ENCODE peak calls at places on chromosomes 7 and 10, in seven cellular contexts. One of them, this sample, is unnamed.

GRCh38 chr10:125551247-125551646 is 131.7 kb downstream of the TEX36 start:
- DNase-seq in COR-L47: no peak
- DNase-seq in BE2C: no peak
- DNase-seq in posterior cingulate gyrus: no peak
- DNase-seq in retina: no peak
- DNase-seq in effector memory CD8-positive, alpha-beta T cell: no peak
- DNase-seq in cardiac fibroblast: no peak
- DNase-seq in this sample: no peak

GRCh38 chr7:83866587-83866986 is 217.6 kb upstream of the SEMA3E start:
- DNase-seq in COR-L47: no peak
- DNase-seq in cardiac fibroblast: no peak
- DNase-seq in retina: no peak
- DNase-seq in BE2C: no peak
- DNase-seq in posterior cingulate gyrus: no peak
- DNase-seq in effector memory CD8-positive, alpha-beta T cell: no peak
- DNase-seq in this sample: no peak

GRCh38 chr7:151851160-151851751 is 25.7 kb downstream of the PRKAG2 start:
- DNase-seq in retina: no peak
- DNase-seq in posterior cingulate gyrus: peak; percentile 81
- DNase-seq in COR-L47: no peak
- DNase-seq in effector memory CD8-positive, alpha-beta T cell: no peak
- DNase-seq in BE2C: no peak
- DNase-seq in cardiac fibroblast: no peak
- DNase-seq in this sample: no peak

GRCh38 chr10:124653311-124653710 is 90.9 kb downstream of the FAM53B start:
- DNase-seq in COR-L47: no peak
- DNase-seq in cardiac fibroblast: no peak
- DNase-seq in effector memory CD8-positive, alpha-beta T cell: no peak
- DNase-seq in posterior cingulate gyrus: peak; percentile 63
- DNase-seq in BE2C: no peak
- DNase-seq in retina: no peak
- DNase-seq in this sample: no peak

GRCh38 chr10:14757996-14758395 is 16.7 kb downstream of the FAM107B start:
- DNase-seq in posterior cingulate gyrus: no peak
- DNase-seq in BE2C: no peak
- DNase-seq in effector memory CD8-positive, alpha-beta T cell: no peak
- DNase-seq in cardiac fibroblast: no peak
- DNase-seq in retina: no peak
- DNase-seq in COR-L47: no peak
- DNase-seq in this sample: no peak

GRCh38 chr7:362416-363096 is 72.6 kb downstream of the FOXL3 start:
- DNase-seq in cardiac fibroblast: peak; percentile 57
- DNase-seq in effector memory CD8-positive, alpha-beta T cell: peak; percentile 29
- DNase-seq in COR-L47: no peak
- DNase-seq in posterior cingulate gyrus: peak; percentile 58
- DNase-seq in BE2C: no peak
- DNase-seq in retina: no peak
- DNase-seq in this sample: no peak

GRCh38 chr10:74306227-74306982 is 155.4 kb downstream of the ADK start:
- DNase-seq in COR-L47: no peak
- DNase-seq in effector memory CD8-positive, alpha-beta T cell: no peak
- DNase-seq in retina: no peak
- DNase-seq in BE2C: no peak
- DNase-seq in posterior cingulate gyrus: no peak
- DNase-seq in cardiac fibroblast: no peak
- DNase-seq in this sample: no peak

GRCh38 chr10:124386186-124387077 is 32.3 kb downstream of the OAT start:
- DNase-seq in COR-L47: no peak
- DNase-seq in cardiac fibroblast: no peak
- DNase-seq in posterior cingulate gyrus: no peak
- DNase-seq in BE2C: no peak
- DNase-seq in retina: no peak
- DNase-seq in effector memory CD8-positive, alpha-beta T cell: no peak
- DNase-seq in this sample: no peak

GRCh38 chr10:110430369-110431273 is 67.1 kb upstream of the DUSP5 start:
- DNase-seq in cardiac fibroblast: no peak
- DNase-seq in retina: no peak
- DNase-seq in posterior cingulate gyrus: no peak
- DNase-seq in BE2C: no peak
- DNase-seq in COR-L47: no peak
- DNase-seq in effector memory CD8-positive, alpha-beta T cell: no peak
- DNase-seq in this sample: no peak

GRCh38 chr10:88389456-88389855 is 193.7 kb downstream of the RNLS start:
- DNase-seq in BE2C: peak; percentile 28
- DNase-seq in retina: peak; percentile 22
- DNase-seq in cardiac fibroblast: peak; percentile 80
- DNase-seq in effector memory CD8-positive, alpha-beta T cell: peak; percentile 19
- DNase-seq in posterior cingulate gyrus: no peak
- DNase-seq in COR-L47: no peak
- DNase-seq in this sample: no peak

GRCh38 chr7:29401827-29402226 is 161.8 kb upstream of the PRR15 start:
- DNase-seq in posterior cingulate gyrus: no peak
- DNase-seq in effector memory CD8-positive, alpha-beta T cell: no peak
- DNase-seq in BE2C: no peak
- DNase-seq in COR-L47: no peak
- DNase-seq in retina: peak; percentile 47
- DNase-seq in cardiac fibroblast: no peak
- DNase-seq in this sample: peak; percentile 9

GRCh38 chr7:65338346-65338745 is 35.3 kb upstream of the ZNF92 start:
- DNase-seq in effector memory CD8-positive, alpha-beta T cell: no peak
- DNase-seq in cardiac fibroblast: no peak
- DNase-seq in BE2C: no peak
- DNase-seq in retina: no peak
- DNase-seq in COR-L47: no peak
- DNase-seq in posterior cingulate gyrus: no peak
- DNase-seq in this sample: no peak

GRCh38 chr7:114976666-114977065 is 54.8 kb downstream of the MDFIC start:
- DNase-seq in COR-L47: no peak
- DNase-seq in BE2C: no peak
- DNase-seq in retina: no peak
- DNase-seq in cardiac fibroblast: peak; percentile 58
- DNase-seq in posterior cingulate gyrus: no peak
- DNase-seq in effector memory CD8-positive, alpha-beta T cell: no peak
- DNase-seq in this sample: no peak

GRCh38 chr10:84665883-84666463 is 337.6 kb downstream of the CCSER2 start:
- DNase-seq in effector memory CD8-positive, alpha-beta T cell: no peak
- DNase-seq in posterior cingulate gyrus: no peak
- DNase-seq in cardiac fibroblast: no peak
- DNase-seq in retina: no peak
- DNase-seq in COR-L47: no peak
- DNase-seq in BE2C: peak; percentile 28
- DNase-seq in this sample: no peak

GRCh38 chr7:17638727-17639126 is 301.6 kb downstream of the SNX13 start:
- DNase-seq in retina: peak; percentile 86
- DNase-seq in cardiac fibroblast: peak; percentile 19
- DNase-seq in posterior cingulate gyrus: no peak
- DNase-seq in BE2C: peak; percentile 23
- DNase-seq in COR-L47: no peak
- DNase-seq in effector memory CD8-positive, alpha-beta T cell: no peak
- DNase-seq in this sample: no peak

GRCh38 chr7:144148224-144148827 is 25.4 kb downstream of the OR2A14 start:
- DNase-seq in cardiac fibroblast: no peak
- DNase-seq in COR-L47: no peak
- DNase-seq in effector memory CD8-positive, alpha-beta T cell: no peak
- DNase-seq in BE2C: no peak
- DNase-seq in posterior cingulate gyrus: no peak
- DNase-seq in retina: no peak
- DNase-seq in this sample: no peak

GRCh38 chr7:25780904-25781303 is 371.1 kb upstream of the NFE2L3 start:
- DNase-seq in COR-L47: no peak
- DNase-seq in BE2C: no peak
- DNase-seq in posterior cingulate gyrus: no peak
- DNase-seq in effector memory CD8-positive, alpha-beta T cell: no peak
- DNase-seq in cardiac fibroblast: no peak
- DNase-seq in retina: no peak
- DNase-seq in this sample: no peak

GRCh38 chr7:140060788-140061606 is 1.8 kb downstream of the PARP12 start:
- DNase-seq in retina: peak; percentile 19
- DNase-seq in posterior cingulate gyrus: no peak
- DNase-seq in cardiac fibroblast: peak; percentile 93
- DNase-seq in effector memory CD8-positive, alpha-beta T cell: no peak
- DNase-seq in COR-L47: peak; percentile 4
- DNase-seq in BE2C: peak; percentile 64
- DNase-seq in this sample: peak; percentile 24

GRCh38 chr10:106971411-106971831 is 193.1 kb downstream of the SORCS1 start:
- DNase-seq in effector memory CD8-positive, alpha-beta T cell: no peak
- DNase-seq in COR-L47: no peak
- DNase-seq in cardiac fibroblast: no peak
- DNase-seq in BE2C: no peak
- DNase-seq in retina: no peak
- DNase-seq in posterior cingulate gyrus: no peak
- DNase-seq in this sample: no peak

GRCh38 chr10:22550732-22551131 is 163.6 kb downstream of the PIP4K2A start:
- DNase-seq in cardiac fibroblast: peak; percentile 44
- DNase-seq in retina: no peak
- DNase-seq in COR-L47: no peak
- DNase-seq in posterior cingulate gyrus: no peak
- DNase-seq in BE2C: peak; percentile 78
- DNase-seq in effector memory CD8-positive, alpha-beta T cell: peak; percentile 68
- DNase-seq in this sample: no peak

GRCh38 chr7:127588697-127589482 is 679 bp downstream of the ARF5 start:
- DNase-seq in posterior cingulate gyrus: peak; percentile 89
- DNase-seq in COR-L47: peak; percentile 65
- DNase-seq in cardiac fibroblast: peak; percentile 60
- DNase-seq in effector memory CD8-positive, alpha-beta T cell: no peak
- DNase-seq in BE2C: peak; percentile 77
- DNase-seq in retina: peak; percentile 84
- DNase-seq in this sample: no peak

GRCh38 chr7:17333227-17333626 is 34.8 kb downstream of the AHR start:
- DNase-seq in retina: no peak
- DNase-seq in cardiac fibroblast: no peak
- DNase-seq in BE2C: no peak
- DNase-seq in effector memory CD8-positive, alpha-beta T cell: no peak
- DNase-seq in COR-L47: no peak
- DNase-seq in posterior cingulate gyrus: no peak
- DNase-seq in this sample: no peak

GRCh38 chr7:21346297-21346696 is 81.6 kb upstream of the SP4 start:
- DNase-seq in COR-L47: no peak
- DNase-seq in BE2C: no peak
- DNase-seq in cardiac fibroblast: no peak
- DNase-seq in posterior cingulate gyrus: no peak
- DNase-seq in retina: no peak
- DNase-seq in effector memory CD8-positive, alpha-beta T cell: no peak
- DNase-seq in this sample: no peak

GRCh38 chr10:19922236-19922963 is 106.2 kb downstream of the PLXDC2 start:
- DNase-seq in retina: no peak
- DNase-seq in posterior cingulate gyrus: no peak
- DNase-seq in BE2C: no peak
- DNase-seq in effector memory CD8-positive, alpha-beta T cell: no peak
- DNase-seq in cardiac fibroblast: peak; percentile 85
- DNase-seq in COR-L47: no peak
- DNase-seq in this sample: no peak

GRCh38 chr7:19118896-19119301 is 1.5 kb upstream of the TWIST1 start:
- DNase-seq in effector memory CD8-positive, alpha-beta T cell: no peak
- DNase-seq in posterior cingulate gyrus: peak; percentile 58
- DNase-seq in COR-L47: no peak
- DNase-seq in cardiac fibroblast: no peak
- DNase-seq in BE2C: no peak
- DNase-seq in retina: peak; percentile 79
- DNase-seq in this sample: no peak

GRCh38 chr7:97872025-97872669 is at the start of gene ASNS:
- DNase-seq in effector memory CD8-positive, alpha-beta T cell: peak; percentile 73
- DNase-seq in posterior cingulate gyrus: peak; percentile 98
- DNase-seq in retina: peak; percentile 96
- DNase-seq in cardiac fibroblast: peak; percentile 91
- DNase-seq in COR-L47: peak; percentile 96
- DNase-seq in BE2C: peak; percentile 94
- DNase-seq in this sample: peak; percentile 94

GRCh38 chr10:58217612-58218011 is 50.1 kb downstream of the IPMK start:
- DNase-seq in BE2C: no peak
- DNase-seq in posterior cingulate gyrus: no peak
- DNase-seq in cardiac fibroblast: no peak
- DNase-seq in effector memory CD8-positive, alpha-beta T cell: no peak
- DNase-seq in COR-L47: no peak
- DNase-seq in retina: no peak
- DNase-seq in this sample: no peak

GRCh38 chr7:150742286-150742968 is 5.2 kb downstream of the GIMAP5 start:
- DNase-seq in retina: no peak
- DNase-seq in cardiac fibroblast: no peak
- DNase-seq in effector memory CD8-positive, alpha-beta T cell: no peak
- DNase-seq in COR-L47: no peak
- DNase-seq in BE2C: no peak
- DNase-seq in posterior cingulate gyrus: no peak
- DNase-seq in this sample: no peak

GRCh38 chr7:151046603-151047573 is 1.4 kb upstream of the ASIC3 start:
- DNase-seq in cardiac fibroblast: peak; percentile 83
- DNase-seq in COR-L47: no peak
- DNase-seq in retina: no peak
- DNase-seq in BE2C: peak; percentile 74
- DNase-seq in posterior cingulate gyrus: peak; percentile 62
- DNase-seq in effector memory CD8-positive, alpha-beta T cell: no peak
- DNase-seq in this sample: peak; percentile 44

GRCh38 chr10:35182631-35183510 is 56.2 kb downstream of the CREM start:
- DNase-seq in effector memory CD8-positive, alpha-beta T cell: no peak
- DNase-seq in retina: no peak
- DNase-seq in cardiac fibroblast: no peak
- DNase-seq in BE2C: no peak
- DNase-seq in COR-L47: no peak
- DNase-seq in posterior cingulate gyrus: no peak
- DNase-seq in this sample: no peak

GRCh38 chr10:75197066-75197465 is 13.5 kb upstream of the VDAC2 start:
- DNase-seq in cardiac fibroblast: no peak
- DNase-seq in effector memory CD8-positive, alpha-beta T cell: no peak
- DNase-seq in posterior cingulate gyrus: no peak
- DNase-seq in BE2C: no peak
- DNase-seq in retina: no peak
- DNase-seq in COR-L47: no peak
- DNase-seq in this sample: no peak

GRCh38 chr7:105613611-105614330 is 32.5 kb upstream of the EFCAB10 start:
- DNase-seq in cardiac fibroblast: no peak
- DNase-seq in BE2C: no peak
- DNase-seq in effector memory CD8-positive, alpha-beta T cell: no peak
- DNase-seq in retina: no peak
- DNase-seq in posterior cingulate gyrus: peak; percentile 56
- DNase-seq in COR-L47: no peak
- DNase-seq in this sample: no peak